ENCODE peak calls at places on chromosome 6, in six cellular contexts. Y, J, N, C, F and K are unnamed samples.

GRCh38 chr6:144696610-144697376 is 411.7 kb downstream of the UTRN start:
- DNase-seq in N (no peak), Y (no peak), C (no peak), J (no peak), F (no peak), K (no peak)

GRCh38 chr6:44431118-44431725 is 43.7 kb downstream of the CDC5L start:
- DNase-seq in F (peak; percentile 24), J (peak; percentile 82), C (peak; percentile 51), N (peak; percentile 27), Y (peak; percentile 69), K (peak; percentile 34)

GRCh38 chr6:135909737-135910387 is 58.4 kb downstream of the PDE7B start:
- DNase-seq in F (peak; percentile 30), J (peak; percentile 33), Y (peak; percentile 64), C (no peak), N (peak; percentile 61), K (peak; percentile 65)

GRCh38 chr6:163876391-163876790 is 461.9 kb downstream of the QKI start:
- DNase-seq in F (no peak), N (no peak), J (no peak), Y (no peak), C (no peak), K (no peak)

GRCh38 chr6:168865-169455 is 123.3 kb upstream of the DUSP22 start:
- DNase-seq in J (peak; percentile 35), C (no peak), Y (no peak), F (no peak), N (no peak), K (no peak)

GRCh38 chr6:31575335-31575901 is at the start of gene TNF:
- DNase-seq in J (peak; percentile 53), Y (peak; percentile 95), N (no peak), C (peak; percentile 46), F (peak; percentile 88), K (peak; percentile 78)

GRCh38 chr6:31180500-31180899 is 10.0 kb upstream of the POU5F1 start:
- DNase-seq in F (peak; percentile 74), J (peak; percentile 46), C (no peak), Y (peak; percentile 85), N (peak; percentile 87), K (peak; percentile 67)

GRCh38 chr6:133746417-133746770 is 142.5 kb upstream of the TCF21 start:
- DNase-seq in J (no peak), Y (no peak), N (no peak), C (no peak), F (no peak), K (no peak)

GRCh38 chr6:2790588-2790987 is 25.4 kb downstream of the WRNIP1 start:
- DNase-seq in F (no peak), Y (no peak), C (no peak), N (peak; percentile 44), J (no peak), K (no peak)

GRCh38 chr6:162074641-162075040 is 652.9 kb downstream of the PRKN start:
- DNase-seq in Y (no peak), C (no peak), J (no peak), F (no peak), N (no peak), K (no peak)